ENCODE peak calls at places on chromosome 14, in six cellular contexts. One of them, this sample, is unnamed.

GRCh38 chr14:32507029-32507984 is 178.2 kb downstream of the AKAP6 start:
- DNase-seq in IMR-90: peak; percentile 90
- DNase-seq in iPS DF 6.9: no peak
- DNase-seq in psoas muscle: no peak
- DNase-seq in uterus: no peak
- DNase-seq in ovary: no peak
- DNase-seq in this sample: no peak

GRCh38 chr14:52998376-52999010 is 47.6 kb upstream of the FERMT2 start:
- DNase-seq in IMR-90: peak; percentile 97
- DNase-seq in iPS DF 6.9: no peak
- DNase-seq in psoas muscle: no peak
- DNase-seq in uterus: no peak
- DNase-seq in ovary: no peak
- DNase-seq in this sample: no peak

GRCh38 chr14:63039800-63040380 is 5.4 kb downstream of the KCNH5 start:
- DNase-seq in IMR-90: peak; percentile 84
- DNase-seq in iPS DF 6.9: no peak
- DNase-seq in psoas muscle: no peak
- DNase-seq in uterus: no peak
- DNase-seq in ovary: no peak
- DNase-seq in this sample: no peak

GRCh38 chr14:52325126-52325525 is 11.0 kb downstream of the PTGER2 start:
- DNase-seq in IMR-90: peak; percentile 25
- DNase-seq in iPS DF 6.9: no peak
- DNase-seq in psoas muscle: no peak
- DNase-seq in uterus: no peak
- DNase-seq in ovary: no peak
- DNase-seq in this sample: no peak

GRCh38 chr14:60642270-60642789 is 6.9 kb downstream of the SIX1 start:
- DNase-seq in IMR-90: no peak
- DNase-seq in iPS DF 6.9: no peak
- DNase-seq in psoas muscle: peak; percentile 39
- DNase-seq in uterus: no peak
- DNase-seq in ovary: no peak
- DNase-seq in this sample: no peak

GRCh38 chr14:57008534-57008933 is 198.3 kb upstream of the OTX2 start:
- DNase-seq in IMR-90: no peak
- DNase-seq in iPS DF 6.9: no peak
- DNase-seq in psoas muscle: no peak
- DNase-seq in uterus: no peak
- DNase-seq in ovary: no peak
- DNase-seq in this sample: no peak

GRCh38 chr14:72883963-72884362 is 9.9 kb downstream of the DPF3 start:
- DNase-seq in IMR-90: peak; percentile 55
- DNase-seq in iPS DF 6.9: no peak
- DNase-seq in psoas muscle: no peak
- DNase-seq in uterus: no peak
- DNase-seq in ovary: no peak
- DNase-seq in this sample: no peak

GRCh38 chr14:101182476-101182875 is 279.0 kb upstream of the RTL1 start:
- DNase-seq in IMR-90: no peak
- DNase-seq in iPS DF 6.9: no peak
- DNase-seq in psoas muscle: no peak
- DNase-seq in uterus: peak; percentile 7
- DNase-seq in ovary: no peak
- DNase-seq in this sample: no peak

GRCh38 chr14:69625299-69626131 is 14.1 kb downstream of the SUSD6 start:
- DNase-seq in IMR-90: peak; percentile 66
- DNase-seq in iPS DF 6.9: no peak
- DNase-seq in psoas muscle: peak; percentile 52
- DNase-seq in uterus: peak; percentile 25
- DNase-seq in ovary: no peak
- DNase-seq in this sample: peak; percentile 55

GRCh38 chr14:83255015-83255726 is 1721.5 kb upstream of the SEL1L start:
- DNase-seq in IMR-90: peak; percentile 9
- DNase-seq in iPS DF 6.9: no peak
- DNase-seq in psoas muscle: no peak
- DNase-seq in uterus: no peak
- DNase-seq in ovary: no peak
- DNase-seq in this sample: no peak

GRCh38 chr14:20350860-20351259 is 7.4 kb downstream of the PARP2 start:
- DNase-seq in IMR-90: peak; percentile 17
- DNase-seq in iPS DF 6.9: no peak
- DNase-seq in psoas muscle: no peak
- DNase-seq in uterus: no peak
- DNase-seq in ovary: no peak
- DNase-seq in this sample: no peak

GRCh38 chr14:57656853-57657252 is 163.2 kb upstream of the CCDC198 start:
- DNase-seq in IMR-90: no peak
- DNase-seq in iPS DF 6.9: no peak
- DNase-seq in psoas muscle: no peak
- DNase-seq in uterus: no peak
- DNase-seq in ovary: no peak
- DNase-seq in this sample: no peak

GRCh38 chr14:68723808-68724268 is 69.0 kb downstream of the ZFP36L1 start:
- DNase-seq in IMR-90: no peak
- DNase-seq in iPS DF 6.9: no peak
- DNase-seq in psoas muscle: no peak
- DNase-seq in uterus: no peak
- DNase-seq in ovary: no peak
- DNase-seq in this sample: no peak

GRCh38 chr14:54742492-54743350 is 159.9 kb downstream of the GCH1 start:
- DNase-seq in IMR-90: no peak
- DNase-seq in iPS DF 6.9: no peak
- DNase-seq in psoas muscle: no peak
- DNase-seq in uterus: no peak
- DNase-seq in ovary: no peak
- DNase-seq in this sample: no peak

GRCh38 chr14:67919259-67919658 is 99.7 kb downstream of the RAD51B start:
- DNase-seq in IMR-90: peak; percentile 21
- DNase-seq in iPS DF 6.9: no peak
- DNase-seq in psoas muscle: no peak
- DNase-seq in uterus: no peak
- DNase-seq in ovary: no peak
- DNase-seq in this sample: no peak

GRCh38 chr14:59133202-59133601 is 55.3 kb upstream of the DAAM1 start:
- DNase-seq in IMR-90: no peak
- DNase-seq in iPS DF 6.9: no peak
- DNase-seq in psoas muscle: no peak
- DNase-seq in uterus: no peak
- DNase-seq in ovary: no peak
- DNase-seq in this sample: no peak

GRCh38 chr14:29463727-29464370 is 463.8 kb downstream of the PRKD1 start:
- DNase-seq in IMR-90: no peak
- DNase-seq in iPS DF 6.9: no peak
- DNase-seq in psoas muscle: no peak
- DNase-seq in uterus: no peak
- DNase-seq in ovary: no peak
- DNase-seq in this sample: no peak

GRCh38 chr14:57413849-57414248 is 23.5 kb downstream of the NAA30 start:
- DNase-seq in IMR-90: no peak
- DNase-seq in iPS DF 6.9: no peak
- DNase-seq in psoas muscle: no peak
- DNase-seq in uterus: no peak
- DNase-seq in ovary: no peak
- DNase-seq in this sample: no peak

GRCh38 chr14:31229638-31230229 is 22.1 kb upstream of the HECTD1 start:
- DNase-seq in IMR-90: peak; percentile 98
- DNase-seq in iPS DF 6.9: no peak
- DNase-seq in psoas muscle: peak; percentile 56
- DNase-seq in uterus: no peak
- DNase-seq in ovary: peak; percentile 58
- DNase-seq in this sample: no peak

GRCh38 chr14:30521899-30522736 is 36.8 kb upstream of the G2E3 start:
- DNase-seq in IMR-90: peak; percentile 51
- DNase-seq in iPS DF 6.9: no peak
- DNase-seq in psoas muscle: no peak
- DNase-seq in uterus: no peak
- DNase-seq in ovary: no peak
- DNase-seq in this sample: no peak

GRCh38 chr14:23675906-23676305 is 39.7 kb downstream of the DHRS2 start:
- DNase-seq in IMR-90: no peak
- DNase-seq in iPS DF 6.9: no peak
- DNase-seq in psoas muscle: no peak
- DNase-seq in uterus: no peak
- DNase-seq in ovary: no peak
- DNase-seq in this sample: no peak

GRCh38 chr14:34711808-34712712 is 2.3 kb downstream of the CFL2 start:
- DNase-seq in IMR-90: no peak
- DNase-seq in iPS DF 6.9: no peak
- DNase-seq in psoas muscle: no peak
- DNase-seq in uterus: no peak
- DNase-seq in ovary: no peak
- DNase-seq in this sample: no peak

GRCh38 chr14:34710006-34710405 is 4.4 kb downstream of the CFL2 start:
- DNase-seq in IMR-90: no peak
- DNase-seq in iPS DF 6.9: no peak
- DNase-seq in psoas muscle: no peak
- DNase-seq in uterus: no peak
- DNase-seq in ovary: no peak
- DNase-seq in this sample: no peak

GRCh38 chr14:34711169-34711568 is 3.2 kb downstream of the CFL2 start:
- DNase-seq in IMR-90: peak; percentile 94
- DNase-seq in iPS DF 6.9: no peak
- DNase-seq in psoas muscle: no peak
- DNase-seq in uterus: no peak
- DNase-seq in ovary: no peak
- DNase-seq in this sample: no peak

GRCh38 chr14:34713122-34713680 is 1.2 kb downstream of the CFL2 start:
- DNase-seq in IMR-90: no peak
- DNase-seq in iPS DF 6.9: no peak
- DNase-seq in psoas muscle: no peak
- DNase-seq in uterus: no peak
- DNase-seq in ovary: no peak
- DNase-seq in this sample: no peak

GRCh38 chr14:34710744-34711143 is 3.6 kb downstream of the CFL2 start:
- DNase-seq in IMR-90: peak; percentile 66
- DNase-seq in iPS DF 6.9: no peak
- DNase-seq in psoas muscle: no peak
- DNase-seq in uterus: no peak
- DNase-seq in ovary: no peak
- DNase-seq in this sample: no peak
- H3K4me3 ChIP-seq in IMR-90: no peak overlapping the region
- H3K4me3 ChIP-seq in iPS DF 6.9: no peak overlapping the region
- H3K4me3 ChIP-seq in psoas muscle: peak overlapping the region; percentile 87
- H3K4me3 ChIP-seq in uterus: no peak overlapping the region
- H3K4me3 ChIP-seq in ovary: no peak overlapping the region
- H3K4me3 ChIP-seq in this sample: peak overlapping the region; percentile 91

DNA sequence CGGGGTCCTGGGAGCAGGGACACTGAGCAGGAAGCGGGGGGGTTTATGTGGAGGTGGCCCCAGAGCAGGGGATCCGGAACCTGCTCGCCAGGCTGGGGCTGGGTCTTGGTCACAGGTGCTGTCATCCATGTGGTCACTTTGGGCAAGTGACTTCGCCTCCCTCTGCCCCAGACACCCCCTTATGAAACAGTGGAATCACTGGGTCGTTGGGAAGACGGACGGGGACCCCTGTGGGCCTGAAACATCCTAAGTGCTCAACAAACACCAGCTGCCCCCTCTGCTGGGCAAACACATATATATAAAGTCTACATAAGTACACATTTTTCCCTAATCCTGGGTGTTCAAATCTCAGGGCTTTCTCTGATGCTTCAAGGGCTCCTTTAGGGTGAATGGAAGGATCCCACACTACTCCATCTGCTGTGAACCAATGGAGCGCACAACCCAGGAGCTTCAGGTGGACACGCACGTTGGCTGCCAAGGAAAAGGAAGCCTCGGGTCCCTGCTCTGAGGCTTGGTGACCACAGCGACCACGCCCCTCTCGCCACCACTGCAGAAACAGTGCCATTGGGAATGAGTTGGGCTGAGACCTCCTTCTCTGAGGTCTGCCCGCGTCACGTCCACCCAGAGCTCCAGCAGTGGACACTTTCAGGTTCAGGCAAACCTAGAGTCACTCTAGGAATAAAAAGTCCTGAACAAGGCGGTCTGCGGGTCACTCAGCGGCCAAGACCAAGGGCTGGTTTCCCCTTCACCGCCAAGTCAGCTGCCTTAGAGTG is 54.6 kb downstream of the CDC42BPB start:
- DNase-seq in IMR-90: no peak
- DNase-seq in iPS DF 6.9: no peak
- DNase-seq in psoas muscle: no peak
- DNase-seq in uterus: no peak
- DNase-seq in ovary: no peak
- DNase-seq in this sample: no peak
- H3K27me3 ChIP-seq in IMR-90: no peaks in the 10 kb centered on the region
- H3K27me3 ChIP-seq in iPS DF 6.9: no peaks in the 10 kb centered on the region
- H3K27me3 ChIP-seq in psoas muscle: no peaks in the 10 kb centered on the region
- H3K27me3 ChIP-seq in uterus: no peaks in the 10 kb centered on the region
- H3K27me3 ChIP-seq in ovary: no peaks in the 10 kb centered on the region
- H3K27me3 ChIP-seq in this sample: no peaks in the 10 kb centered on the region

GRCh38 chr14:74507796-74508195 is 14.2 kb downstream of the ISCA2 start:
- DNase-seq in IMR-90: no peak
- DNase-seq in iPS DF 6.9: no peak
- DNase-seq in psoas muscle: no peak
- DNase-seq in uterus: no peak
- DNase-seq in ovary: no peak
- DNase-seq in this sample: no peak

GRCh38 chr14:74505831-74506230 is 12.3 kb downstream of the ISCA2 start:
- DNase-seq in IMR-90: no peak
- DNase-seq in iPS DF 6.9: no peak
- DNase-seq in psoas muscle: no peak
- DNase-seq in uterus: no peak
- DNase-seq in ovary: no peak
- DNase-seq in this sample: no peak

GRCh38 chr14:74506408-74506807 is 12.8 kb downstream of the ISCA2 start:
- DNase-seq in IMR-90: no peak
- DNase-seq in iPS DF 6.9: no peak
- DNase-seq in psoas muscle: no peak
- DNase-seq in uterus: no peak
- DNase-seq in ovary: no peak
- DNase-seq in this sample: no peak

GRCh38 chr14:74508292-74508731 is 14.7 kb downstream of the ISCA2 start:
- DNase-seq in IMR-90: no peak
- DNase-seq in iPS DF 6.9: no peak
- DNase-seq in psoas muscle: no peak
- DNase-seq in uterus: no peak
- DNase-seq in ovary: no peak
- DNase-seq in this sample: no peak

DNA sequence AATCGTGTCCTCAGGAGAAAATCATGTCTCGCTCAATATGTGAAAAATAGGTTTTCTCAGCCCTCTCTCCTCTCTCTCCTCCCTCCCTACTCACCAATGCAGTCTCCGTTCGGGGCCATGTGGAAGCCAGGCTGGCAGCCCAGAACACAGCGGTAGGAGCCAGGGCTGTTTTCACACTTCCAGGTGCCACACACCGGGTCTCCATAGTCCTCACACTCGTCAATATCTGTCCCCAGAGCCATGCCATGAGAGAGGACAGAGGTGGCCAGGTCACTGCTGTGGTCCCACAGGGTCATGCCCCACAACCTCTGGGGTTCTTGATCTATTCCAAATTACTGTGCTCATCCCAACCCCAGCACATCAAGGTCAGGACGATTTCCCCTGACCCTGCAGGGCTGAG is 13.5 kb downstream of the ISCA2 start:
- DNase-seq in IMR-90: no peak
- DNase-seq in iPS DF 6.9: no peak
- DNase-seq in psoas muscle: no peak
- DNase-seq in uterus: no peak
- DNase-seq in ovary: no peak
- DNase-seq in this sample: no peak
- H3K27ac ChIP-seq in IMR-90: no peak overlapping the region
- H3K27ac ChIP-seq in iPS DF 6.9: no peak overlapping the region
- H3K27ac ChIP-seq in psoas muscle: no peak overlapping the region
- H3K27ac ChIP-seq in uterus: no peak overlapping the region
- H3K27ac ChIP-seq in ovary: no peak overlapping the region
- H3K27ac ChIP-seq in this sample: no peak overlapping the region

GRCh38 chr14:105488781-105489606 is 2.1 kb upstream of the TEDC1 start:
- DNase-seq in IMR-90: no peak
- DNase-seq in iPS DF 6.9: no peak
- DNase-seq in psoas muscle: peak; percentile 32
- DNase-seq in uterus: peak; percentile 39
- DNase-seq in ovary: peak; percentile 55
- DNase-seq in this sample: no peak
- H3K4me3 ChIP-seq in IMR-90: no peak overlapping the region
- H3K4me3 ChIP-seq in iPS DF 6.9: no peak overlapping the region
- H3K4me3 ChIP-seq in psoas muscle: peak overlapping the region; percentile 75
- H3K4me3 ChIP-seq in uterus: peak overlapping the region; percentile 56
- H3K4me3 ChIP-seq in ovary: no peak overlapping the region
- H3K4me3 ChIP-seq in this sample: peak overlapping the region; percentile 80